ENCODE peak calls at places on chromosomes 11 and 22, in five cellular contexts. R is EL; O is activated CD8-positive, alpha-beta memory T cell treated with anti-CD3 and anti-CD28 coated beads for 1 hour; N is mesenchymal stem cell; G is HEK293T. T is an unnamed sample.

GRCh38 chr11:77283101-77283500 is 18.4 kb downstream of the GDPD4 start:
- DNase-seq in R (no peak), O (no peak), N (no peak), G (no peak), T (no peak)

GRCh38 chr11:35649984-35650383 is 12.6 kb upstream of the TRIM44 start:
- DNase-seq in R (peak), O (no peak), N (peak), G (no peak), T (no peak)

GRCh38 chr22:28983190-28983589 is 78.4 kb downstream of the C22orf31 start:
- DNase-seq in R (no peak), O (no peak), N (no peak), G (no peak), T (no peak)

GRCh38 chr22:43151251-43152000 is at the start of gene TSPO:
- DNase-seq in R (peak), O (peak), N (peak), G (peak), T (peak)

GRCh38 chr11:17257200-17257599 is 19.3 kb upstream of the NUCB2 start:
- DNase-seq in R (peak), O (no peak), N (peak), G (no peak), T (no peak)

GRCh38 chr11:111942826-111943225 is 5.7 kb downstream of the DIXDC1 start:
- DNase-seq in R (peak), O (no peak), N (peak), G (no peak), T (no peak)

GRCh38 chr11:63916837-63917684 is at the start of gene RCOR2:
- DNase-seq in R (peak), O (peak), N (peak), G (peak), T (no peak)

GRCh38 chr22:37174964-37175363 is 13.1 kb downstream of the C1QTNF6 start:
- DNase-seq in R (no peak), O (no peak), N (no peak), G (no peak), T (no peak)